ENCODE peak calls at places on chromosome 6, in four cellular contexts. L is fibroblast of pulmonary artery, E is AG04450, U is tibial nerve. B is an unnamed sample.

GRCh38 chr6:84137989-84138575 is 89.4 kb downstream of the CEP162 start:
- DNase-seq in E (no peak), L (peak), U (no peak), B (no peak)

GRCh38 chr6:73299171-73300073 is 36.4 kb upstream of the KHDC1 start:
- DNase-seq in U (no peak), E (no peak), L (no peak), B (no peak)

GRCh38 chr6:36387440-36388303 is at the start of gene ETV7:
- DNase-seq in E (no peak), U (no peak), L (peak), B (peak)

GRCh38 chr6:8159966-8160365 is 57.6 kb upstream of the EEF1E1 start:
- DNase-seq in L (no peak), E (no peak), U (no peak), B (no peak)

GRCh38 chr6:154113392-154113791 is 74.4 kb downstream of the OPRM1 start:
- DNase-seq in E (no peak), U (no peak), L (no peak), B (no peak)

GRCh38 chr6:53618219-53618618 is 47.3 kb downstream of the KLHL31 start:
- DNase-seq in U (no peak), E (no peak), L (no peak), B (no peak)

GRCh38 chr6:72286911-72287311 is 335.0 kb upstream of the KCNQ5 start:
- DNase-seq in U (no peak), L (peak), E (peak), B (peak)

GRCh38 chr6:20202699-20203302 is 9.5 kb downstream of the MBOAT1 start:
- DNase-seq in E (no peak), U (no peak), L (no peak), B (no peak)

GRCh38 chr6:114119056-114119455 is 148.1 kb upstream of the HDAC2 start:
- DNase-seq in L (no peak), U (no peak), E (no peak), B (no peak)

GRCh38 chr6:100175814-100176275 is 181.8 kb upstream of the MCHR2 start:
- DNase-seq in U (no peak), L (peak), E (peak), B (peak)

GRCh38 chr6:3734023-3734422 is 17.5 kb downstream of the PXDC1 start:
- DNase-seq in L (no peak), U (no peak), E (no peak), B (no peak)

GRCh38 chr6:126477678-126478077 is 137.8 kb downstream of the CENPW start:
- DNase-seq in L (no peak), E (no peak), U (no peak), B (no peak)

GRCh38 chr6:33254591-33254990 is 17.1 kb downstream of the VPS52 start:
- DNase-seq in E (no peak), U (no peak), L (no peak), B (no peak)

GRCh38 chr6:108361312-108361932 is 66.6 kb downstream of the AFG1L start:
- DNase-seq in U (no peak), E (no peak), L (no peak), B (no peak)

GRCh38 chr6:111564482-111564945 is 41.2 kb downstream of the TRAF3IP2 start:
- DNase-seq in L (peak), U (no peak), E (no peak), B (peak)

GRCh38 chr6:53172468-53172803 is 23.8 kb upstream of the GCM1 start:
- DNase-seq in E (no peak), U (no peak), L (no peak), B (no peak)

GRCh38 chr6:88823998-88824397 is 139.4 kb downstream of the RNGTT start:
- DNase-seq in U (no peak), L (peak), E (peak), B (peak)

GRCh38 chr6:138535728-138536454 is 36.6 kb upstream of the NHSL1 start:
- DNase-seq in U (no peak), L (no peak), E (no peak), B (no peak)

GRCh38 chr6:16165641-16166040 is 36.8 kb downstream of the MYLIP start:
- DNase-seq in L (no peak), U (no peak), E (no peak), B (no peak)

GRCh38 chr6:41922154-41922553 is 855 bp downstream of the BYSL start:
- DNase-seq in E (no peak), U (no peak), L (no peak), B (no peak)

GRCh38 chr6:4209201-4209600 is 73.8 kb upstream of the ECI2 start:
- DNase-seq in U (no peak), L (no peak), E (no peak), B (no peak)

GRCh38 chr6:117548797-117549301 is 53.5 kb downstream of the GOPC start:
- DNase-seq in U (no peak), E (no peak), L (peak), B (peak)

GRCh38 chr6:2522521-2522920 is 228.2 kb downstream of the MYLK4 start:
- DNase-seq in E (no peak), U (no peak), L (peak), B (no peak)

GRCh38 chr6:40906759-40907158 is 132.3 kb downstream of the UNC5CL start:
- DNase-seq in L (peak), U (no peak), E (no peak), B (peak)

GRCh38 chr6:39363280-39363679 is 40.8 kb upstream of the KCNK16 start:
- DNase-seq in E (no peak), L (no peak), U (no peak), B (no peak)

GRCh38 chr6:20312581-20312980 is 89.1 kb upstream of the E2F3 start:
- DNase-seq in U (no peak), L (no peak), E (no peak), B (no peak)

GRCh38 chr6:111427341-111428116 is 55.5 kb downstream of the REV3L start:
- DNase-seq in E (peak), L (peak), U (no peak), B (peak)

GRCh38 chr6:126682440-126682839 is 342.5 kb downstream of the CENPW start:
- DNase-seq in U (no peak), L (peak), E (no peak), B (peak)

GRCh38 chr6:151376440-151376839 is 14.9 kb downstream of the ZBTB2 start:
- DNase-seq in L (no peak), U (no peak), E (no peak), B (no peak)

GRCh38 chr6:85864453-85865401 is 222.0 kb upstream of the SYNCRIP start:
- DNase-seq in L (peak), E (no peak), U (no peak), B (peak)

GRCh38 chr6:4210619-4211419 is 75.4 kb upstream of the ECI2 start:
- DNase-seq in E (peak), U (peak), L (peak), B (peak)

GRCh38 chr6:128463942-128464341 is 56.5 kb downstream of the PTPRK start:
- DNase-seq in L (peak), E (no peak), U (no peak), B (peak)

GRCh38 chr6:161598896-161599295 is 325.0 kb upstream of the AGPAT4 start:
- DNase-seq in U (no peak), L (no peak), E (no peak), B (no peak)

GRCh38 chr6:7264686-7265384 is 48.2 kb downstream of the SSR1 start:
- DNase-seq in U (peak), L (no peak), E (no peak), B (no peak)

GRCh38 chr6:33621396-33622388 is 570 bp downstream of the ITPR3 start:
- DNase-seq in L (no peak), U (no peak), E (no peak), B (peak)

DNA sequence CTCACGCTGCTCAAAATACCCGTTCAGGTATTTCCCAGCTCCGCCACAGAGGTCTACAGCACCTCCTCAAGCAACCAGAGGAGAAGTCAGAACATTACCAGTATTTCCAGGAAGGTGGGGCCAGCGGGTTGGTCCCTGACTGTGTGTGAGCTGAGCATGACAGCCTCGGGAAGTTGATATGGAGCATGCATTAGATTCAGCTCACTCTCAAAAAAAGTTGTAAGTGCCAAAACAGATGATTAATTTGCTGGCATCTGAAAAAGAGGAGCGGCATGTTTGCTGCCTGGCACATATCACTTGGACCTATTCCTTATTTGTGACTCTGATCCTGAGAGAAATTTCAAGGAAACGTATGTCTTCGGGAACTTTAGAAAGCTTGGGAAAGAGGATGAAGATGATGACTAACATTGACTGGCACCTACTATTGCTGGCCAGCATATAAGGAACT is 32.3 kb downstream of the ELOVL2 start:
- DNase-seq in E (no peak), L (peak), U (no peak), B (peak)
- TF ChIP-seq CTCF in E (no peak), L (no peak), U (no peak), B (no peak)

GRCh38 chr6:5275497-5275896 is 14.2 kb downstream of the FARS2 start:
- DNase-seq in U (no peak), L (peak), E (no peak), B (peak)
- TF ChIP-seq CTCF in U (no peak), L (no peak), E (peak), B (no peak)

GRCh38 chr6:17167327-17167979 is 65.6 kb downstream of the STMND1 start:
- DNase-seq in L (peak), E (no peak), U (no peak), B (peak)
- TF ChIP-seq CTCF in L (peak), E (peak), U (no peak), B (peak)

GRCh38 chr6:142698751-142699150 is 246.2 kb downstream of the HIVEP2 start:
- DNase-seq in U (no peak), E (no peak), L (no peak), B (no peak)
- TF ChIP-seq CTCF in U (no peak), E (peak), L (peak), B (no peak)

DNA sequence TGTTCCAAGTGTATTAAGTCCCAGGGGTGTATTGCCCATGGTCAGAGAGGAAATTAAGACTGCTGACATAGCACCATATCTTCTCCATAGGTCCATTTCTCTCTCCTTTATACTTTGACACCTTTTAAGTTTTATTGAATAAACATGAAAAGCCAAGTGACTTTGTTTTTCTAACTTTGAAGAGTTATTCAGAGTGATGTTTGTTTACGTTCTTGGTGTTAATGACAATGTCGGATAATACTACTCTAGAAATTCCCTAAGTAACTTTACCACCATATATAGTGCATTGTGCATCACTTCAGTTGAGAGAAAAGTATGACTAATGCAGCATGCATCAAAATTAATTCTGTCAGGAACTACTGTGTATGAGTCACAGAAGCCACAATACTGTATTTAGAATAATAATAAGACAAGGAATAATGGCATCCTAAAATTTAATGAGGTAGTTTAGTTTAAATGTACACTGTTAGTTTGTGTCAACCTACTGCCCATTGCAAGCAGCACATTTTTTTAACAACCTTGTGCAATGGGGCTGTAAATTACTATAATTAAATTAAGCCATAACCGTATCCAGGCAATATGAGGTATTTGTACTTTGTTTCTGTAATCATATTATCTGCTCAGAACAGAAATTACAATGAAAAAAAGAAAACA is 474.3 kb upstream of the RNF217 start:
- DNase-seq in L (peak), E (no peak), U (no peak), B (no peak)
- TF ChIP-seq CTCF in L (no peak), E (no peak), U (no peak), B (no peak)

B was measured in fibroblast of the aortic adventitia.